ENCODE peak calls at places on chromosomes 3 and 15, in seven cellular contexts. S is GM23248, E is fibroblast of lung, J is K562, D is hepatocyte, K is PC-3, U is keratinocyte. G is an unnamed sample.

GRCh38 chr3:135159848-135160247 is 364.8 kb downstream of the EPHB1 start:
- DNase-seq in K (no peak), U (no peak), J (no peak), S (no peak), E (no peak), D (no peak), G (no peak)

GRCh38 chr15:64856429-64857145 is 14.9 kb downstream of the PLEKHO2 start:
- DNase-seq in K (no peak), J (no peak), U (no peak), S (peak; percentile 57), E (peak; percentile 72), D (peak; percentile 71), G (peak; percentile 64)

GRCh38 chr3:32018723-32019564 is 37.4 kb downstream of the ZNF860 start:
- DNase-seq in K (peak; percentile 78), S (peak; percentile 69), U (no peak), E (peak; percentile 56), D (peak; percentile 54), J (peak; percentile 61), G (peak; percentile 63)

GRCh38 chr3:58266577-58266976 is 29.0 kb downstream of the ABHD6 start:
- DNase-seq in K (no peak), E (no peak), U (no peak), D (no peak), S (no peak), J (no peak), G (no peak)

GRCh38 chr3:100226712-100227429 is 33.9 kb upstream of the TBC1D23 start:
- DNase-seq in E (peak; percentile 71), J (peak; percentile 55), D (peak; percentile 10), K (peak; percentile 17), S (peak; percentile 60), U (peak; percentile 21), G (no peak)

GRCh38 chr3:15708882-15709677 is 88.7 kb downstream of the ANKRD28 start:
- DNase-seq in K (no peak), J (no peak), D (no peak), U (no peak), S (peak; percentile 82), E (peak; percentile 25), G (no peak)

GRCh38 chr15:77225088-77225487 is 154.2 kb upstream of the TSPAN3 start:
- DNase-seq in K (no peak), E (no peak), D (no peak), J (no peak), U (no peak), S (no peak), G (no peak)

GRCh38 chr3:123883656-123884257 is 375 bp downstream of the MYLK start:
- DNase-seq in J (no peak), S (peak; percentile 51), D (peak; percentile 20), E (peak; percentile 27), U (no peak), K (no peak), G (peak; percentile 69)

GRCh38 chr3:156291269-156292123 is 171.1 kb downstream of the KCNAB1 start:
- DNase-seq in K (no peak), J (no peak), U (no peak), S (peak; percentile 58), D (peak; percentile 28), E (peak; percentile 49), G (peak; percentile 76)

GRCh38 chr3:11226042-11226370 is 46.2 kb upstream of the ATG7 start:
- DNase-seq in D (no peak), U (no peak), J (no peak), K (no peak), E (no peak), S (no peak), G (no peak)

GRCh38 chr15:100115711-100116090 is 226.1 kb downstream of the ADAMTS17 start:
- DNase-seq in K (peak; percentile 82), D (no peak), U (peak; percentile 9), E (peak; percentile 97), J (no peak), S (peak; percentile 23), G (no peak)

GRCh38 chr3:182973047-182973446 is 7.3 kb downstream of the DCUN1D1 start:
- DNase-seq in E (no peak), S (no peak), U (no peak), D (no peak), J (no peak), K (no peak), G (no peak)

GRCh38 chr15:82045179-82045891 is 483 bp downstream of the MEX3B start:
- DNase-seq in U (no peak), E (peak; percentile 60), K (no peak), S (peak; percentile 80), J (no peak), D (peak; percentile 55), G (peak; percentile 80)

GRCh38 chr3:191051037-191051436 is 148.0 kb upstream of the OSTN start:
- DNase-seq in J (no peak), D (peak; percentile 47), K (peak; percentile 78), E (peak; percentile 23), S (peak; percentile 60), U (no peak), G (peak; percentile 56)

GRCh38 chr3:189270248-189270832 is 98.6 kb downstream of the TPRG1 start:
- DNase-seq in E (peak; percentile 84), J (no peak), U (peak; percentile 66), D (peak; percentile 81), K (peak; percentile 93), S (peak; percentile 96), G (peak; percentile 74)

GRCh38 chr3:4355401-4356224 is 52.4 kb downstream of the SETMAR start:
- DNase-seq in D (peak; percentile 36), U (no peak), E (peak; percentile 1), K (no peak), J (no peak), S (no peak), G (peak; percentile 8)

GRCh38 chr3:177813322-177813721 is 616.0 kb upstream of the TBL1XR1 start:
- DNase-seq in J (no peak), S (no peak), U (no peak), D (no peak), E (peak; percentile 72), K (peak; percentile 62), G (no peak)

GRCh38 chr15:31197497-31198414 is 96.2 kb upstream of the TRPM1 start:
- DNase-seq in E (peak; percentile 5), D (peak; percentile 54), S (peak; percentile 32), K (peak; percentile 49), U (no peak), J (peak; percentile 54), G (peak; percentile 67)

GRCh38 chr15:47961401-47962090 is 159.2 kb upstream of the SLC24A5 start:
- DNase-seq in K (peak; percentile 9), D (no peak), S (no peak), J (no peak), U (no peak), E (no peak), G (no peak)

GRCh38 chr3:50121416-50122032 is 32.8 kb downstream of the RBM5 start:
- DNase-seq in K (peak; percentile 88), J (peak; percentile 83), S (peak; percentile 82), U (peak; percentile 53), D (peak; percentile 90), E (peak; percentile 69), G (peak; percentile 85)

GRCh38 chr15:89416339-89417183 is 79.8 kb downstream of the RHCG start:
- DNase-seq in E (peak; percentile 27), U (peak; percentile 46), J (peak; percentile 92), S (peak; percentile 83), D (peak; percentile 74), K (peak; percentile 77), G (peak; percentile 90)

GRCh38 chr15:39919740-39920509 is at the start of gene GPR176:
- DNase-seq in E (peak; percentile 85), J (no peak), U (no peak), K (peak; percentile 66), S (peak; percentile 95), D (peak; percentile 52), G (peak; percentile 76)
- TF ChIP-seq EZH2 in E (no peak), J (no peak), U (no peak), K (no peak), S (no peak), D (peak; percentile 59), G (peak; percentile 36)

GRCh38 chr3:9396301-9396631 is 1.1 kb upstream of the SETD5 start:
- DNase-seq in K (peak; percentile 94), J (peak; percentile 84), U (peak; percentile 89), D (peak; percentile 97), E (peak; percentile 99), S (peak; percentile 98), G (peak; percentile 93)
- H4K20me1 ChIP-seq in K (peaks cover 70% of the 10 kb centered on the region), J (peaks cover 44% of the 10 kb centered on the region), U (peaks cover 20% of the 10 kb centered on the region), D (peaks cover 69% of the 10 kb centered on the region), E (peaks cover 9% of the 10 kb centered on the region), S (peaks cover 26% of the 10 kb centered on the region), G (peaks cover 84% of the 10 kb centered on the region)

DNA sequence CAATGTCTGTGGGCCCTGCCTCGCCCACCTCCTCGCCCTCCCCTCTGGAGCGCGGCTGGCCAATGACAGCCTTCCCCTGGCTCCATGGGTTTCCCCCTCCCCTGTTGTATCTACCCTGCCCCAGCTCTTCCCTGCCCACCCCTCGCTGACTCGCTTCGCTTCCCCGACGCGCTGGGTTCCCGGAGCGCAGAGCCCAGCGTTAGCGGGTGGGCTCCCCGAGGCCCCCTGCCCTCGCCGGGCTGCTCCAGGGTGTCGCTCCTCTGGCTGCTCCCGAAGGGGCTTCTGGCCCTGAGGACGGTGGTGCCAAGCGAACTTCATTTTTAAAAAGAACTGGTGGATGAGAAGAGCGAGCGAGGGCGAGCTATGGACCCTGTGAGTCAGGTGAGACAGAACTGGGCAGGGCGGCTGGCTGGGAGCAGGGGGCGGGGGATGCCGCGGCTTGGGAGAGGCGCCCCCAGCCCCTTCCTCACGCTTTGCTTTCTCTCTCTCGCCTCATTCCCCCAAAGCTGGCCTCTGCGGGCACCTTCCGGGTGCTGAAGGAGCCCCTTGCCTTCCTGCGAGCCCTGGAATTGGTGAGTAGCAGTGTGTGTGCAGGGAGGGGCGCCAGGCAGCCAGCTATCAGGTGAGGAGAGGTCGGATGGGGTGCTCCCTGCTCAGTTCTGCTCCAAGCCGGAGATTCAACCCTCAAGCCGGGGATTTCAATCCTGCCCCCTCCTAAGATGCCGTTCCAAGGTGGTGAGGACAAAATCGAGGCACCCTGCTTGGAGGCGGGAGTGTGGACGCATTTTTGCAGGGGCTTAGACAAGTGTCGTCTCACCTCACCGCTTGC is at the start of gene SYNPR:
- DNase-seq in E (no peak), S (no peak), U (no peak), J (no peak), K (no peak), D (peak; percentile 7), G (peak; percentile 61)
- TF ChIP-seq EZH2 in E (peak; percentile 49), S (no peak), U (peak; percentile 67), J (no peak), K (no peak), D (peak; percentile 69), G (peak; percentile 75)

GRCh38 chr15:60390931-60391501 is 6.8 kb downstream of the ANXA2 start:
- DNase-seq in D (peak; percentile 78), K (peak; percentile 77), S (peak; percentile 96), J (peak; percentile 48), U (peak; percentile 73), E (peak; percentile 94), G (peak; percentile 88)

GRCh38 chr15:60391722-60392340 is 6.0 kb downstream of the ANXA2 start:
- DNase-seq in S (peak; percentile 53), E (no peak), K (no peak), D (no peak), U (peak; percentile 48), J (no peak), G (no peak)

GRCh38 chr15:60389261-60390077 is 8.3 kb downstream of the ANXA2 start:
- DNase-seq in J (no peak), D (no peak), S (peak; percentile 45), E (peak; percentile 13), K (no peak), U (peak; percentile 42), G (no peak)

GRCh38 chr15:60392601-60392985 is 5.2 kb downstream of the ANXA2 start:
- DNase-seq in U (peak; percentile 65), E (peak; percentile 89), K (peak; percentile 82), D (peak; percentile 57), J (no peak), S (peak; percentile 94), G (no peak)

DNA sequence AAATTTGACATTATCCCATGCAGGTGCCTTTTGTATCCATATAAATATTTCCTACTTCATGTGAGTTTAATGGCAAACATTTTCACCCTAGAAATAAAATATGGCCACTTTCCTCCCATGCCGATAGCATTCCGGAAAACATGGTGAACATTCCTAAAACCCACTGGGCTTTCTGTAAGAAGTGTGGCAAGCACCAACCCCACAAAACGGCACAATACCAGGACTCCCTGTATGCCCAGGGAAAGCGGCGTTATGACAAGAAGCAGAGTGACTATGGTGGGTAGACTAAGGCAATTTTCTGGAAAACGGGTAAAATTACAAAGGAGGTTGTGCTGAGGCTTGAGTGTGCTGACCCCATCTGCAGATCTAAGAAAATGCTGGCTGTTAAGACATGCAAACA is 7.6 kb downstream of the ANXA2 start:
- DNase-seq in S (peak; percentile 52), U (peak; percentile 41), D (no peak), J (no peak), E (peak; percentile 27), K (no peak), G (no peak)
- H4K20me1 ChIP-seq in S (peaks cover 40% of the 10 kb centered on the region), U (peaks cover 78% of the 10 kb centered on the region), D (peaks cover 60% of the 10 kb centered on the region), J (peaks cover 58% of the 10 kb centered on the region), E (peaks cover 16% of the 10 kb centered on the region), K (peaks cover 73% of the 10 kb centered on the region), G (peaks cover 26% of the 10 kb centered on the region)

G was measured in neural progenitor cell.